ENCODE peak calls at places on chromosomes 2 and 18, in eight cellular contexts. O, A, L, D, H, E, P and Q are unnamed samples.

GRCh38 chr18:80200932-80201672 is 46.2 kb downstream of the PARD6G start:
- DNase-seq in O (no peak), A (no peak), L (no peak), D (no peak), H (no peak), E (no peak), P (no peak), Q (no peak)

GRCh38 chr18:37253424-37254255 is 312.0 kb downstream of the CELF4 start:
- DNase-seq in O (no peak), A (no peak), L (peak; percentile 43), D (no peak), H (no peak), E (peak; percentile 71), P (peak; percentile 67), Q (peak; percentile 52)

GRCh38 chr2:220181158-220181557 is 553.7 kb downstream of the SLC4A3 start:
- DNase-seq in O (no peak), A (no peak), L (no peak), D (no peak), H (no peak), E (no peak), P (peak; percentile 18), Q (no peak)

GRCh38 chr2:235463893-235464292 is 29.9 kb upstream of the AGAP1 start:
- DNase-seq in O (no peak), A (no peak), L (no peak), D (no peak), H (no peak), E (peak; percentile 87), P (no peak), Q (peak; percentile 73)

GRCh38 chr18:79841936-79842335 is 44.2 kb downstream of the KCNG2 start:
- DNase-seq in O (no peak), A (no peak), L (no peak), D (no peak), H (no peak), E (no peak), P (no peak), Q (no peak)

GRCh38 chr2:71559080-71559827 is 105.9 kb downstream of the DYSF start:
- DNase-seq in O (no peak), A (no peak), L (no peak), D (no peak), H (no peak), E (peak; percentile 21), P (no peak), Q (peak; percentile 16)

GRCh38 chr2:38528008-38528442 is 74.7 kb downstream of the HNRNPLL start:
- DNase-seq in O (peak; percentile 73), A (no peak), L (peak; percentile 60), D (peak; percentile 64), H (no peak), E (peak; percentile 77), P (peak; percentile 72), Q (no peak)

GRCh38 chr2:203687161-203687560 is 19.3 kb upstream of the CD28 start:
- DNase-seq in O (no peak), A (no peak), L (no peak), D (no peak), H (no peak), E (no peak), P (no peak), Q (no peak)

GRCh38 chr2:33559336-33559735 is 39.8 kb downstream of the FAM98A start:
- DNase-seq in O (no peak), A (no peak), L (no peak), D (no peak), H (no peak), E (no peak), P (no peak), Q (no peak)

GRCh38 chr2:209371407-209371806 is 52.4 kb upstream of the MAP2 start:
- DNase-seq in O (no peak), A (no peak), L (no peak), D (no peak), H (no peak), E (no peak), P (no peak), Q (no peak)

GRCh38 chr2:74441690-74442482 is at the start of gene RTKN:
- DNase-seq in O (peak; percentile 24), A (no peak), L (peak; percentile 28), D (no peak), H (no peak), E (peak; percentile 82), P (no peak), Q (peak; percentile 79)